ENCODE peak calls at places on chromosomes 7 and 10, in six cellular contexts. One of them, this sample, is unnamed.

GRCh38 chr7:131021460-131021859 is 287.5 kb upstream of the KLF14 start:
- DNase-seq in psoas muscle: no peak
- DNase-seq in OCI-LY7: no peak
- DNase-seq in RWPE1: no peak
- DNase-seq in endothelial cell of umbilical vein: no peak
- DNase-seq in AG04450: no peak
- DNase-seq in this sample: no peak

GRCh38 chr10:49161411-49161997 is 26.7 kb downstream of the TMEM273 start:
- DNase-seq in psoas muscle: no peak
- DNase-seq in OCI-LY7: peak; percentile 66
- DNase-seq in RWPE1: no peak
- DNase-seq in endothelial cell of umbilical vein: peak; percentile 7
- DNase-seq in AG04450: no peak
- DNase-seq in this sample: no peak

GRCh38 chr10:11521860-11522259 is 89.6 kb downstream of the USP6NL start:
- DNase-seq in psoas muscle: no peak
- DNase-seq in OCI-LY7: no peak
- DNase-seq in RWPE1: no peak
- DNase-seq in endothelial cell of umbilical vein: no peak
- DNase-seq in AG04450: no peak
- DNase-seq in this sample: no peak

GRCh38 chr7:20269726-20270125 is 52.5 kb upstream of the MACC1 start:
- DNase-seq in psoas muscle: no peak
- DNase-seq in OCI-LY7: no peak
- DNase-seq in RWPE1: no peak
- DNase-seq in endothelial cell of umbilical vein: no peak
- DNase-seq in AG04450: peak; percentile 10
- DNase-seq in this sample: peak; percentile 7

GRCh38 chr7:127844707-127845331 is 186.4 kb downstream of the LRRC4 start:
- DNase-seq in psoas muscle: peak; percentile 37
- DNase-seq in OCI-LY7: no peak
- DNase-seq in RWPE1: no peak
- DNase-seq in endothelial cell of umbilical vein: peak; percentile 79
- DNase-seq in AG04450: no peak
- DNase-seq in this sample: no peak

GRCh38 chr7:44988718-44989117 is 9.9 kb upstream of the MYO1G start:
- DNase-seq in psoas muscle: no peak
- DNase-seq in OCI-LY7: no peak
- DNase-seq in RWPE1: no peak
- DNase-seq in endothelial cell of umbilical vein: no peak
- DNase-seq in AG04450: no peak
- DNase-seq in this sample: no peak

GRCh38 chr7:101915000-101915399 is 97.6 kb downstream of the CUX1 start:
- DNase-seq in psoas muscle: peak; percentile 48
- DNase-seq in OCI-LY7: no peak
- DNase-seq in RWPE1: no peak
- DNase-seq in endothelial cell of umbilical vein: no peak
- DNase-seq in AG04450: no peak
- DNase-seq in this sample: no peak

GRCh38 chr7:25846722-25847121 is 305.3 kb upstream of the NFE2L3 start:
- DNase-seq in psoas muscle: peak; percentile 76
- DNase-seq in OCI-LY7: no peak
- DNase-seq in RWPE1: no peak
- DNase-seq in endothelial cell of umbilical vein: peak; percentile 97
- DNase-seq in AG04450: peak; percentile 79
- DNase-seq in this sample: no peak

GRCh38 chr7:32104766-32105165 is 34.6 kb upstream of the PDE1C start:
- DNase-seq in psoas muscle: no peak
- DNase-seq in OCI-LY7: no peak
- DNase-seq in RWPE1: no peak
- DNase-seq in endothelial cell of umbilical vein: no peak
- DNase-seq in AG04450: no peak
- DNase-seq in this sample: no peak

GRCh38 chr10:114511875-114512274 is 107.6 kb upstream of the AFAP1L2 start:
- DNase-seq in psoas muscle: no peak
- DNase-seq in OCI-LY7: no peak
- DNase-seq in RWPE1: no peak
- DNase-seq in endothelial cell of umbilical vein: no peak
- DNase-seq in AG04450: no peak
- DNase-seq in this sample: no peak

GRCh38 chr10:114513397-114513796 is 109.1 kb upstream of the AFAP1L2 start:
- DNase-seq in psoas muscle: no peak
- DNase-seq in OCI-LY7: no peak
- DNase-seq in RWPE1: no peak
- DNase-seq in endothelial cell of umbilical vein: no peak
- DNase-seq in AG04450: no peak
- DNase-seq in this sample: no peak

GRCh38 chr10:114517681-114518250 is 113.5 kb upstream of the AFAP1L2 start:
- DNase-seq in psoas muscle: no peak
- DNase-seq in OCI-LY7: no peak
- DNase-seq in RWPE1: no peak
- DNase-seq in endothelial cell of umbilical vein: no peak
- DNase-seq in AG04450: no peak
- DNase-seq in this sample: no peak

GRCh38 chr10:114518401-114519305 is 114.4 kb upstream of the AFAP1L2 start:
- DNase-seq in psoas muscle: no peak
- DNase-seq in OCI-LY7: no peak
- DNase-seq in RWPE1: no peak
- DNase-seq in endothelial cell of umbilical vein: no peak
- DNase-seq in AG04450: no peak
- DNase-seq in this sample: no peak

DNA sequence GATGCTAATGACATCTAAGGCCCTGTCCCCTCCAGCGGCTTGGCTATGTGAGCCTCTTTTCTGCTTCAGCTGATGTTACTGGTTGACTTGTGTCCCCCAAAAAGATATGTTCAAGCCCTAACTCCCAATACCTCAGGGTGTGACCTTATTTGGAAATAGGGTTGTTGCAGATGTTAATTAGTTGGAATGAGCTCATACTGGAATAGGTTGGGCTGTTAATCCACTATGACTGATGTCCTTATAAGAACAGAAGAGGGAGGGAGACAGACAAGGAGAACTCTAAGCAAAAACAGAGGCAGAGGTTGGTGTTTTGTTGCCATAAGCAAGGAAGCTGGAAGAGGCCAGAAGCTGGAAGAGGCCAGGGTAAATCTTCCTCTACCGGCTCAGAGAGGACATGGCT is 111.2 kb upstream of the AFAP1L2 start:
- DNase-seq in psoas muscle: no peak
- DNase-seq in OCI-LY7: no peak
- DNase-seq in RWPE1: no peak
- DNase-seq in endothelial cell of umbilical vein: no peak
- DNase-seq in AG04450: no peak
- DNase-seq in this sample: no peak
- H3K27ac ChIP-seq in psoas muscle: no peak overlapping the region
- H3K27ac ChIP-seq in OCI-LY7: no peak overlapping the region
- H3K27ac ChIP-seq in RWPE1: no peak overlapping the region
- H3K27ac ChIP-seq in endothelial cell of umbilical vein: no peak overlapping the region
- H3K27ac ChIP-seq in AG04450: no peak overlapping the region
- H3K27ac ChIP-seq in this sample: no peak overlapping the region

GRCh38 chr10:31317652-31318381 is 1.2 kb upstream of the ZEB1 start:
- DNase-seq in psoas muscle: no peak
- DNase-seq in OCI-LY7: no peak
- DNase-seq in RWPE1: no peak
- DNase-seq in endothelial cell of umbilical vein: peak; percentile 88
- DNase-seq in AG04450: no peak
- DNase-seq in this sample: no peak
- H3K27ac ChIP-seq in psoas muscle: peak overlapping the region; percentile 97
- H3K27ac ChIP-seq in OCI-LY7: peak overlapping the region; percentile 94
- H3K27ac ChIP-seq in RWPE1: peak overlapping the region; percentile 98
- H3K27ac ChIP-seq in endothelial cell of umbilical vein: peak overlapping the region; percentile 96
- H3K27ac ChIP-seq in AG04450: peak overlapping the region; percentile 93
- H3K27ac ChIP-seq in this sample: peak overlapping the region; percentile 79

DNA sequence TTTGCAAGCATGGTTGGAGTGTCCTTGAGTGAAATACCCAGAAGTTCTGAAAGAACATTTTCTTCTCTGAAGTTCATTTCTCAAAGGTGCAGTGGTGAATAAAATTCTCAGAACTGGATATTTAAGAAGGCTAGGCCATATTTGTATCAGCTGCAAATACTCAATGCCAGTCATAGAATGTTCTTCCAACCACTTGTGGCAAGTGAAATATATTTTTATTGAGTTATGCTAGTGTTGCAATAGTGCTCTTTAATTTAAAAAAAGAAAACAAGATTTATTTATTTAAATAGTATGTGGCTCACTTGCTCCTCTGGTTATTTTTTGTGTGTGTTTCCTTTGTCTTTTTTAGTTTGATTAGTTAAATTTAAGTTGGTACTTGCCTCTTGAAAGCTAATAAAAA is 64.5 kb downstream of the PALS2 start:
- DNase-seq in psoas muscle: no peak
- DNase-seq in OCI-LY7: no peak
- DNase-seq in RWPE1: no peak
- DNase-seq in endothelial cell of umbilical vein: no peak
- DNase-seq in AG04450: no peak
- DNase-seq in this sample: no peak
- H3K27ac ChIP-seq in psoas muscle: no peak overlapping the region
- H3K27ac ChIP-seq in OCI-LY7: no peak overlapping the region
- H3K27ac ChIP-seq in RWPE1: no peak overlapping the region
- H3K27ac ChIP-seq in endothelial cell of umbilical vein: no peak overlapping the region
- H3K27ac ChIP-seq in AG04450: no peak overlapping the region
- H3K27ac ChIP-seq in this sample: no peak overlapping the region

DNA sequence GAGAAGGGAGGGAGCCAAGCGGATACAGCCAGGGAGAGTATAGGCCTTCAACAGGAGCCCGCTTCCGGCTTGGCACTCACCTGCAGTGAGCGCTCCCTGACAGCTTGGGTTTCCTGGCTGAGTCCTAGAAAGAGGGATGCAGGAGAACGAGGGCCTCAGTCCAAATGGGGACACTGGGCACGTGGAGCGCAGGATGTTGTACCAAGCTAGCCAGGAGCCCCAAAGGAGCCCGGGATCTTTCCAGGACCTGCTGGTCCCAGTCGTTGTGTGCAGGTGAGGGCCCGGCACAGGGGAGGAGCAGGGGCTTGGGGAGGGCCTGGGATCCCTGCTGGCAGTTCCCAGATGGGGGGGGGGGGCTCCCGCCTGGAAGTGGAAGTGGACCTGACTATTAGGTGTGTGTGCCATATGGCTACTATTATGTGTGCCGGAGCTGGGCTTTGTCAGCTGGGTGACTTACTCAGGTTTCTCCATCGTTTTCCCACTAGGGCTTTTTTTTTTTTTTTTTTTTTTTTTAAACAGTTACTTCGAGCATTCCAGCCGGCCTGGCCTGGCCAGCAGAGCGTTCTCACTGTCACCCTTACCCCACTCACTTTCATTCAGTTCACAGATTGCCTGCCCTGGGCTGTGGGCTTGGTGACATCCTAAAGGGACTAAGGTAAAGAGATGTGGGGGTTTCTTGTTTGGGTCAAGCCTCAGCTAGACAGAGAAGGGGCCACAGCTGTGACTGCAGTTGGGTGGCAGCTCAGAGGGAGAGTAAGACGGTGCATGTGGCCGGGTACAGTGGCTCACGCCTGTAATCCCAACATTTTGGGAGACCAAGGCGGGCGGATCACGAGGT is 3.8 kb downstream of the AGAP3 start:
- DNase-seq in psoas muscle: no peak
- DNase-seq in OCI-LY7: no peak
- DNase-seq in RWPE1: no peak
- DNase-seq in endothelial cell of umbilical vein: peak; percentile 24
- DNase-seq in AG04450: no peak
- DNase-seq in this sample: no peak
- H3K27ac ChIP-seq in psoas muscle: peak overlapping the region; percentile 84
- H3K27ac ChIP-seq in OCI-LY7: no peak overlapping the region
- H3K27ac ChIP-seq in RWPE1: peak overlapping the region; percentile 90
- H3K27ac ChIP-seq in endothelial cell of umbilical vein: peak overlapping the region; percentile 98
- H3K27ac ChIP-seq in AG04450: peak overlapping the region; percentile 80
- H3K27ac ChIP-seq in this sample: peak overlapping the region; percentile 92

DNA sequence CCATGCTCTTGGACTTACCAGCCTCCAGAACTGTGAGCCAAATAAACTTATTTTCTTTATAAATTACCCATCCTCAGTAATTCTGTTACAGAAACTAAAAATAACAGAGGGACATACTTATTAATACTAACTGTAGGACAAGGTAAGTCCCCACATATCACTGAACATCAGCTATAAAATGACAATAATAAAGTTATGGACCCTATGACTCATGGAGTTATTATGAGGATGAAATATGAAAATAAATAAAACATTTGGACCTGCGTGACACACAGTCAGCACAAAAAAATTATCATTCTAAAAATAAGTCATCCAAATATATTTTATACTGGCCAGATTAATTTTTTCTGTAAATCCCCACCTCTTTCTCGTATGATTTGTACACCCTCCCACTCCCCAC is 34.9 kb upstream of the ELAPOR2 start:
- DNase-seq in psoas muscle: no peak
- DNase-seq in OCI-LY7: no peak
- DNase-seq in RWPE1: no peak
- DNase-seq in endothelial cell of umbilical vein: no peak
- DNase-seq in AG04450: no peak
- DNase-seq in this sample: no peak
- H3K27ac ChIP-seq in psoas muscle: no peak overlapping the region
- H3K27ac ChIP-seq in OCI-LY7: no peak overlapping the region
- H3K27ac ChIP-seq in RWPE1: no peak overlapping the region
- H3K27ac ChIP-seq in endothelial cell of umbilical vein: no peak overlapping the region
- H3K27ac ChIP-seq in AG04450: no peak overlapping the region
- H3K27ac ChIP-seq in this sample: no peak overlapping the region

GRCh38 chr10:31749293-31749692 is 179.3 kb downstream of the ARHGAP12 start:
- DNase-seq in psoas muscle: peak; percentile 29
- DNase-seq in OCI-LY7: no peak
- DNase-seq in RWPE1: no peak
- DNase-seq in endothelial cell of umbilical vein: no peak
- DNase-seq in AG04450: no peak
- DNase-seq in this sample: no peak
- H3K27ac ChIP-seq in psoas muscle: peak overlapping the region; percentile 60
- H3K27ac ChIP-seq in OCI-LY7: no peak overlapping the region
- H3K27ac ChIP-seq in RWPE1: no peak overlapping the region
- H3K27ac ChIP-seq in endothelial cell of umbilical vein: no peak overlapping the region
- H3K27ac ChIP-seq in AG04450: no peak overlapping the region
- H3K27ac ChIP-seq in this sample: no peak overlapping the region

This sample was measured in keratinocyte.